ENCODE peak calls at places on chromosomes 1 and 21, in ten cellular contexts. P, T, A, N, O, S, U, E, V and D are unnamed samples.

GRCh38 chr1:44297695-44298400 is 57.2 kb downstream of the ERI3 start:
- DNase-seq in P (no peak), T (no peak), A (no peak), N (no peak), O (no peak), S (no peak), U (no peak), E (no peak), V (no peak), D (peak)

GRCh38 chr1:57831624-57832023 is 407.8 kb upstream of the DAB1 start:
- DNase-seq in P (peak), T (peak), A (peak), N (peak), O (no peak), S (peak), U (no peak), E (no peak), V (no peak), D (peak)

GRCh38 chr1:97792655-97793054 is 128.2 kb downstream of the DPYD start:
- DNase-seq in P (no peak), T (no peak), A (no peak), N (no peak), O (no peak), S (no peak), U (no peak), E (no peak), V (no peak), D (no peak)

GRCh38 chr21:31929548-31929947 is 56.7 kb downstream of the HUNK start:
- DNase-seq in P (no peak), T (no peak), A (no peak), N (no peak), O (no peak), S (no peak), U (no peak), E (no peak), V (no peak), D (no peak)

GRCh38 chr1:11533790-11534787 is 55.1 kb downstream of the DISP3 start:
- DNase-seq in P (no peak), T (no peak), A (no peak), N (no peak), O (no peak), S (no peak), U (no peak), E (no peak), V (no peak), D (no peak)

GRCh38 chr1:235077571-235078479 is 50.8 kb downstream of the TOMM20 start:
- DNase-seq in P (no peak), T (no peak), A (peak), N (no peak), O (no peak), S (peak), U (no peak), E (no peak), V (no peak), D (no peak)

GRCh38 chr1:62746086-62746808 is 37.7 kb upstream of the ATG4C start:
- DNase-seq in P (peak), T (peak), A (peak), N (peak), O (no peak), S (peak), U (no peak), E (no peak), V (no peak), D (peak)

GRCh38 chr1:226778657-226779058 is 39.6 kb upstream of the ITPKB start:
- DNase-seq in P (peak), T (peak), A (peak), N (peak), O (peak), S (peak), U (peak), E (no peak), V (no peak), D (peak)

GRCh38 chr1:11331874-11332546 is 59.0 kb downstream of the UBIAD1 start:
- DNase-seq in P (no peak), T (no peak), A (no peak), N (no peak), O (no peak), S (no peak), U (no peak), E (no peak), V (no peak), D (no peak)

GRCh38 chr1:29672955-29673507 is 436.7 kb downstream of the PTPRU start:
- DNase-seq in P (no peak), T (no peak), A (no peak), N (no peak), O (no peak), S (no peak), U (no peak), E (no peak), V (peak), D (no peak)

GRCh38 chr21:32297449-32297848 is 1.2 kb upstream of the MRAP start:
- DNase-seq in P (no peak), T (no peak), A (no peak), N (no peak), O (no peak), S (no peak), U (no peak), E (no peak), V (no peak), D (no peak)

GRCh38 chr1:185074307-185074706 is 28.9 kb downstream of the RNF2 start:
- DNase-seq in P (peak), T (peak), A (peak), N (peak), O (no peak), S (peak), U (no peak), E (no peak), V (no peak), D (peak)

GRCh38 chr1:197797010-197797409 is 21.7 kb upstream of the DENND1B start:
- DNase-seq in P (no peak), T (no peak), A (no peak), N (no peak), O (no peak), S (no peak), U (no peak), E (no peak), V (no peak), D (no peak)

GRCh38 chr1:97668945-97669344 is 251.9 kb downstream of the DPYD start:
- DNase-seq in P (peak), T (peak), A (peak), N (peak), O (no peak), S (peak), U (no peak), E (no peak), V (no peak), D (peak)

GRCh38 chr1:30757196-30757949 is at the start of gene LAPTM5:
- DNase-seq in P (no peak), T (no peak), A (peak), N (no peak), O (peak), S (peak), U (no peak), E (peak), V (no peak), D (peak)

GRCh38 chr1:41455479-41456271 is 28.8 kb downstream of the EDN2 start:
- DNase-seq in P (peak), T (peak), A (peak), N (peak), O (peak), S (peak), U (no peak), E (no peak), V (no peak), D (peak)

GRCh38 chr1:218395916-218396315 is 50.8 kb downstream of the TGFB2 start:
- DNase-seq in P (no peak), T (no peak), A (no peak), N (no peak), O (no peak), S (no peak), U (no peak), E (no peak), V (no peak), D (no peak)

GRCh38 chr1:1402081-1402900 is 3.2 kb upstream of the CCNL2 start:
- DNase-seq in P (peak), T (peak), A (peak), N (no peak), O (peak), S (peak), U (no peak), E (peak), V (peak), D (peak)

GRCh38 chr1:107804746-107805145 is 160.2 kb downstream of the VAV3 start:
- DNase-seq in P (no peak), T (no peak), A (no peak), N (no peak), O (no peak), S (no peak), U (no peak), E (no peak), V (no peak), D (no peak)

GRCh38 chr1:223842784-223843183 is 3.0 kb downstream of the TP53BP2 start:
- DNase-seq in P (no peak), T (no peak), A (no peak), N (no peak), O (no peak), S (no peak), U (no peak), E (no peak), V (no peak), D (no peak)

GRCh38 chr1:226349801-226350503 is 41.0 kb upstream of the LIN9 start:
- DNase-seq in P (no peak), T (no peak), A (no peak), N (no peak), O (no peak), S (no peak), U (no peak), E (no peak), V (no peak), D (peak)

GRCh38 chr1:230308039-230308438 is 118.1 kb downstream of the PGBD5 start:
- DNase-seq in P (peak), T (peak), A (peak), N (peak), O (peak), S (peak), U (no peak), E (peak), V (no peak), D (peak)

GRCh38 chr1:54275349-54275748 is 75.4 kb downstream of the MRPL37 start:
- DNase-seq in P (no peak), T (peak), A (peak), N (no peak), O (peak), S (peak), U (no peak), E (peak), V (no peak), D (no peak)

GRCh38 chr1:2547210-2548067 is 8.7 kb upstream of the TNFRSF14 start:
- DNase-seq in P (no peak), T (no peak), A (no peak), N (no peak), O (peak), S (no peak), U (no peak), E (no peak), V (no peak), D (no peak)

GRCh38 chr1:75731881-75732280 is 7.4 kb downstream of the ACADM start:
- DNase-seq in P (no peak), T (no peak), A (peak), N (no peak), O (no peak), S (peak), U (no peak), E (no peak), V (no peak), D (no peak)
- TF ChIP-seq CTCF in P (no peak), T (no peak), A (no peak), N (no peak), O (no peak), S (no peak), U (no peak), E (no peak), V (no peak), D (no peak)

DNA sequence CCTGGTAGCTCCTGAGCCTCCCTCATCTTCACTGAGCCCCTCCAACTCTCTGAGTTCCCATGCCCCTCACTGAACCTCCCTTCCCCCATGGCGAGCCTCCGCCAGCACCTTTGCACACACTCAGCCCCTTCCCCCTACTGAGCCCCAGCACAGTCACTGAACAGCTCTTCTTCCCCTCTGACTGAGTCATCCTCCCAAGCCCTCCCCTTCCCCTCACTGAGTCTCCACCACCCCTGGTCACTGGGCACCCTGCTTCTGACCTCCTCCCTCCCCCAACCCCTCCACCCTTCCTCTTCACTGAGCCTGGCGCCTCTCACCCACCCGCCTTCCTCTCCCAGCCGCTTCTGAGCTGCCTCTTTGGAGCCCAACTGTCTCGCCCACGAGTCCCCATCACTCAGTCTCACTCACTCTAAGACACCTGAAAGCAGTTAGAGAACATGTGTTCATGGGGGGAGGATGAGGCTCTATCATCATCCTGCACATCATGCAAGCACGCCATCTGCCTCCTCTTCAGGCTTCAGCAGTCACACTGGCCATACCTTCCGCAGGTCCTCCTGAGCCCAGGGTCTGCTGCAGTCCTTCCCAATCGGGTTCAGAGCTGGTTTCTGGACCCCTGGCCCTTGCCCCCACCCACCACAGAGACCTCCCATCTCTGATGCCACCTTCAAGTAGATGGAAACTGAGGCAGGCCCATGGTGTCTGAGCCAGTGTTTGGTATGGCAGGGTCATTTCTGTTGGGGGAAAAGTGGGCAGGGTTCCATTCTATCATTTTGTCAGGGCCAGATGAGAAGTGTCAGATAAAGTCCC is 2.0 kb upstream of the TRNP1 start:
- DNase-seq in P (no peak), T (no peak), A (peak), N (no peak), O (no peak), S (peak), U (no peak), E (no peak), V (peak), D (no peak)
- TF ChIP-seq CTCF in P (no peak), T (no peak), A (peak), N (no peak), O (no peak), S (no peak), U (no peak), E (no peak), V (no peak), D (peak)

DNA sequence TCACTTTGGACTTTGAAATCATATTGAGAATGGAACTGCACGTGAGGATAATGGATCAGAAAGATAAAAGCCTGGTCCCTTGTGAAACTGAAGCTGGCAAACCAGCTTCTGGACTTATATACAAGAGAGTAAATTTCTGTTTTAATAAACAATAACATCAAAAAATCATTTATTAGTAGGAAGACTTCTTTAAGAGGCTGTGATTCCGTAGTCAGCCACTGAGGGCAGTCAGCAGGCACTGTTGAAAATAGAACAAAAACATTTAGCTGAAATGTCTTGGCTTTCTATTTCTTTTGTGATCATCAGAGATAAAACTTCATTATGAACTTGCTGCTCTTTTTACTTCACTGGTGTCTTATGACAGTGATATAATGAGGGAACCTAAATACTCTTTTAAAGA is 489.4 kb downstream of the PCP4 start:
- DNase-seq in P (no peak), T (no peak), A (no peak), N (no peak), O (no peak), S (no peak), U (no peak), E (no peak), V (no peak), D (no peak)
- TF ChIP-seq CTCF in P (peak), T (no peak), A (no peak), N (no peak), O (no peak), S (no peak), U (no peak), E (no peak), V (peak), D (no peak)

GRCh38 chr1:245493029-245493428 is 338.2 kb downstream of the KIF26B start:
- DNase-seq in P (no peak), T (no peak), A (no peak), N (no peak), O (no peak), S (no peak), U (no peak), E (no peak), V (no peak), D (peak)
- TF ChIP-seq CTCF in P (peak), T (no peak), A (peak), N (no peak), O (no peak), S (peak), U (no peak), E (no peak), V (peak), D (peak)

GRCh38 chr21:24514081-24514733 is 1093.1 kb downstream of the MRPL39 start:
- DNase-seq in P (no peak), T (peak), A (no peak), N (no peak), O (no peak), S (no peak), U (no peak), E (no peak), V (no peak), D (peak)
- TF ChIP-seq CTCF in P (peak), T (peak), A (peak), N (peak), O (peak), S (no peak), U (peak), E (peak), V (peak), D (no peak)

GRCh38 chr1:23566304-23566703 is 7.0 kb upstream of the ID3 start:
- DNase-seq in P (no peak), T (no peak), A (no peak), N (no peak), O (no peak), S (no peak), U (no peak), E (no peak), V (peak), D (peak)
- TF ChIP-seq CTCF in P (no peak), T (peak), A (no peak), N (no peak), O (no peak), S (peak), U (peak), E (no peak), V (peak), D (peak)

GRCh38 chr1:45684402-45684801 is 1.9 kb downstream of the GPBP1L1 start:
- DNase-seq in P (no peak), T (no peak), A (no peak), N (no peak), O (no peak), S (no peak), U (no peak), E (no peak), V (no peak), D (no peak)

GRCh38 chr1:45686081-45687013 is at the start of gene GPBP1L1:
- DNase-seq in P (peak), T (peak), A (peak), N (peak), O (peak), S (peak), U (peak), E (peak), V (peak), D (peak)

GRCh38 chr1:45685308-45686080 is 839 bp downstream of the GPBP1L1 start:
- DNase-seq in P (peak), T (peak), A (peak), N (no peak), O (no peak), S (no peak), U (no peak), E (no peak), V (no peak), D (peak)

GRCh38 chr1:45687014-45687752 is 798 bp upstream of the TMEM69 start:
- DNase-seq in P (peak), T (peak), A (peak), N (peak), O (peak), S (peak), U (peak), E (peak), V (peak), D (peak)

GRCh38 chr1:45687753-45688737 is at the start of gene TMEM69:
- DNase-seq in P (peak), T (peak), A (peak), N (peak), O (peak), S (peak), U (peak), E (peak), V (peak), D (peak)
- TF ChIP-seq CTCF in P (peak), T (no peak), A (peak), N (no peak), O (peak), S (peak), U (no peak), E (no peak), V (peak), D (peak)

GRCh38 chr1:27372808-27373690 is 1.6 kb downstream of the FCN3 start:
- DNase-seq in P (no peak), T (no peak), A (no peak), N (no peak), O (no peak), S (no peak), U (no peak), E (no peak), V (peak), D (no peak)
- TF ChIP-seq CTCF in P (peak), T (peak), A (peak), N (no peak), O (no peak), S (peak), U (peak), E (no peak), V (peak), D (peak)

GRCh38 chr1:202210969-202211368 is 17.4 kb downstream of the LGR6 start:
- DNase-seq in P (no peak), T (no peak), A (no peak), N (no peak), O (no peak), S (no peak), U (no peak), E (no peak), V (no peak), D (no peak)

GRCh38 chr1:202212787-202213186 is 19.2 kb downstream of the LGR6 start:
- DNase-seq in P (no peak), T (no peak), A (no peak), N (no peak), O (no peak), S (no peak), U (no peak), E (no peak), V (no peak), D (no peak)

GRCh38 chr1:202215472-202216130 is 22.0 kb downstream of the LGR6 start:
- DNase-seq in P (no peak), T (no peak), A (no peak), N (no peak), O (no peak), S (no peak), U (no peak), E (no peak), V (no peak), D (no peak)

GRCh38 chr1:202214089-202214843 is 20.7 kb downstream of the LGR6 start:
- DNase-seq in P (no peak), T (no peak), A (no peak), N (no peak), O (peak), S (no peak), U (no peak), E (no peak), V (peak), D (no peak)

DNA sequence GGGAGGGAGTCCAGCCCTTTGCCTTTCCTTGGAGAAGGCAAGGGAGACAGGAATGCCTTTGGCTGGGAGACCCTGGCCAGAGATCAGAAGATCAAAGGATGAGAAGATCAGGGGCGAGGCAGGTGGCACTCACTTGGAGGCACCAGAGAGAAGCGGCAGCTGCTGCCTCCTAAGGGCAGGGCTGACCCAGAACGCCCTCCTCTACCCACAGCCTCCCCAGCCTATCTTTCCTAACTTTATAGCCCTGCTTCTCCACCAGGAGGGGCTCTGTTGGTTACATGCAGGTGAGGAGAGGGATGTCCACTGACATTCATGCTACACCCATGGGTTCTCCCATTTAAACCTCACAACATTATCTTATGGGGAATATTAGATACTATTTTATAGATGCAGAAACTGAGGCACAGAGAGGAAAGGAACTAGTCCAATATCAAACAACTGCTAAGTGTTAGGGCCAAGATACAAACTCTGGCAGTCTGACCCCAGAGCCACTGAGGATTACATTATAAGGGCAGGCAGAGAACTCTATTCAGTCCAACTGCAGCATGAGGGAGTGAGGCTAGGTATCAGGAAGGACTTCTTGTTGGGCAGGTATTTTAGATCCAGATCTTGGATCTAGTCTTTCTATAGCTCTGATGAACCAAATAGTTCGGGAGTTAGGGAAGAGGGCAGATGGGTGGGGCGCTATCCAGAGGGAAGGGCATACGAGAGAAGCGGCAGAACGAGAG is 19.9 kb downstream of the LGR6 start:
- DNase-seq in P (no peak), T (peak), A (no peak), N (no peak), O (no peak), S (no peak), U (no peak), E (no peak), V (peak), D (no peak)
- TF ChIP-seq CTCF in P (peak), T (peak), A (peak), N (no peak), O (peak), S (no peak), U (no peak), E (no peak), V (peak), D (peak)

GRCh38 chr21:45102391-45102932 is 28.1 kb downstream of the ADARB1 start:
- DNase-seq in P (peak), T (peak), A (peak), N (peak), O (peak), S (peak), U (no peak), E (no peak), V (no peak), D (peak)
- TF ChIP-seq CTCF in P (peak), T (peak), A (peak), N (peak), O (peak), S (peak), U (peak), E (no peak), V (peak), D (peak)